ENCODE peak calls at places on chromosomes 7 and 10, in five cellular contexts. One of them, this sample, is unnamed.

GRCh38 chr10:87578160-87578559 is 73.5 kb downstream of the MINPP1 start:
- DNase-seq in NCI-H1694: no peak
- DNase-seq in psoas muscle: no peak
- DNase-seq in effector CD4-positive, alpha-beta T cell: no peak
- DNase-seq in HEK293T: no peak
- DNase-seq in this sample: no peak

GRCh38 chr10:96319754-96320514 is 15.7 kb downstream of the DNTT start:
- DNase-seq in NCI-H1694: no peak
- DNase-seq in psoas muscle: no peak
- DNase-seq in effector CD4-positive, alpha-beta T cell: no peak
- DNase-seq in HEK293T: no peak
- DNase-seq in this sample: peak; percentile 67

GRCh38 chr10:131781791-131782190 is 119.0 kb upstream of the PPP2R2D start:
- DNase-seq in NCI-H1694: no peak
- DNase-seq in psoas muscle: no peak
- DNase-seq in effector CD4-positive, alpha-beta T cell: no peak
- DNase-seq in HEK293T: no peak
- DNase-seq in this sample: no peak

GRCh38 chr10:63767512-63767911 is 246.3 kb downstream of the REEP3 start:
- DNase-seq in NCI-H1694: peak; percentile 19
- DNase-seq in psoas muscle: no peak
- DNase-seq in effector CD4-positive, alpha-beta T cell: no peak
- DNase-seq in HEK293T: no peak
- DNase-seq in this sample: no peak

GRCh38 chr10:117159390-117159789 is 21.3 kb upstream of the VAX1 start:
- DNase-seq in NCI-H1694: no peak
- DNase-seq in psoas muscle: no peak
- DNase-seq in effector CD4-positive, alpha-beta T cell: no peak
- DNase-seq in HEK293T: no peak
- DNase-seq in this sample: no peak

GRCh38 chr7:150804802-150805201 is 4.2 kb downstream of the TMEM176A start:
- DNase-seq in NCI-H1694: no peak
- DNase-seq in psoas muscle: no peak
- DNase-seq in effector CD4-positive, alpha-beta T cell: no peak
- DNase-seq in HEK293T: no peak
- DNase-seq in this sample: no peak

GRCh38 chr10:88064608-88065383 is 201.4 kb downstream of the PTEN start:
- DNase-seq in NCI-H1694: peak; percentile 80
- DNase-seq in psoas muscle: peak; percentile 74
- DNase-seq in effector CD4-positive, alpha-beta T cell: no peak
- DNase-seq in HEK293T: no peak
- DNase-seq in this sample: no peak

GRCh38 chr10:104046651-104047050 is 39.0 kb downstream of the COL17A1 start:
- DNase-seq in NCI-H1694: no peak
- DNase-seq in psoas muscle: no peak
- DNase-seq in effector CD4-positive, alpha-beta T cell: no peak
- DNase-seq in HEK293T: no peak
- DNase-seq in this sample: no peak